ENCODE peak calls at places on chromosomes 3 and 15, in ten cellular contexts. J is anterior cingulate cortex; F is A172; B is NCI-H345; A is fibroblast of pulmonary artery; O is cardiac muscle cell; W is Calu3; C is activated CD4-positive, alpha-beta T cell treated with anti-CD3 and anti-CD28 coated beads, Interleukin-2, amount 10 ng/mL, durations not matched to agents 7 days and 5 days; X is AG20443; Q is NCI-H510A treated with DMSO at 0.1 percent for 48 hours. P is an unnamed sample.
A peak's percentile ranks its signal among the peaks of the same experiment; 100 is the strongest.

GRCh38 chr3:125437631-125438435 is 62.7 kb upstream of the ZNF148 start:
- DNase-seq in J (no peak), O (peak; percentile 44), X (peak; percentile 77), W (peak; percentile 73), F (peak; percentile 49), A (peak; percentile 63), Q (peak; percentile 0), B (no peak), C (peak; percentile 63), P (peak; percentile 83)

GRCh38 chr15:89472785-89473256 is 23.6 kb downstream of the RHCG start:
- DNase-seq in J (peak; percentile 15), C (peak; percentile 46), W (peak; percentile 83), O (peak; percentile 84), A (peak; percentile 68), B (no peak), X (peak; percentile 84), Q (peak; percentile 3), F (peak; percentile 53), P (peak; percentile 67)

GRCh38 chr3:113546414-113546893 is 14.1 kb downstream of the SIDT1 start:
- DNase-seq in B (no peak), O (no peak), X (no peak), F (no peak), J (no peak), Q (no peak), C (no peak), W (no peak), A (no peak), P (no peak)

GRCh38 chr3:160372780-160373179 is 26.2 kb downstream of the IFT80 start:
- DNase-seq in J (no peak), X (peak; percentile 22), Q (no peak), W (no peak), A (peak; percentile 37), O (no peak), C (no peak), B (no peak), F (no peak), P (no peak)

GRCh38 chr3:149620291-149621020 is 37.4 kb downstream of the WWTR1 start:
- DNase-seq in J (no peak), Q (no peak), O (no peak), X (peak; percentile 67), W (no peak), C (no peak), F (peak; percentile 37), B (no peak), A (peak; percentile 65), P (no peak)

GRCh38 chr15:90161946-90162345 is 39.2 kb upstream of the SEMA4B start:
- DNase-seq in B (no peak), X (no peak), O (no peak), F (no peak), W (no peak), A (no peak), Q (no peak), C (no peak), J (no peak), P (no peak)

GRCh38 chr15:25810631-25811077 is 52.5 kb downstream of the ATP10A start:
- DNase-seq in C (peak; percentile 31), F (no peak), X (no peak), O (peak; percentile 42), B (no peak), A (no peak), W (peak; percentile 13), Q (no peak), J (no peak), P (no peak)

GRCh38 chr3:127217594-127218456 is 24.9 kb downstream of the PRR23E start:
- DNase-seq in A (no peak), F (peak; percentile 89), J (no peak), Q (no peak), B (no peak), C (no peak), O (no peak), W (no peak), X (peak; percentile 74), P (no peak)

GRCh38 chr15:60713096-60714084 is 234.4 kb upstream of the ICE2 start:
- DNase-seq in A (peak; percentile 65), Q (no peak), W (no peak), O (no peak), C (no peak), B (no peak), J (no peak), F (no peak), X (peak; percentile 47), P (no peak)

GRCh38 chr3:48966876-48967361 is 23.1 kb upstream of the P4HTM start:
- DNase-seq in J (no peak), C (no peak), X (no peak), Q (no peak), A (no peak), F (no peak), W (no peak), O (no peak), B (no peak), P (no peak)

GRCh38 chr15:101120961-101121360 is 130.9 kb downstream of the CHSY1 start:
- DNase-seq in O (no peak), F (no peak), B (no peak), W (no peak), J (no peak), C (no peak), Q (no peak), X (no peak), A (no peak), P (peak; percentile 80)

GRCh38 chr3:76826915-76827314 is 213.0 kb upstream of the ROBO2 start:
- DNase-seq in X (no peak), C (no peak), O (no peak), W (no peak), A (no peak), Q (no peak), F (no peak), B (peak; percentile 1), J (no peak), P (no peak)

GRCh38 chr3:123660900-123661299 is 76.0 kb upstream of the HACD2 start:
- DNase-seq in X (peak; percentile 95), J (peak; percentile 53), Q (no peak), A (peak; percentile 99), B (no peak), O (peak; percentile 67), F (peak; percentile 65), W (no peak), C (no peak), P (peak; percentile 97)

GRCh38 chr3:72601049-72601448 is 247.2 kb downstream of the SHQ1 start:
- DNase-seq in X (no peak), F (no peak), C (no peak), O (no peak), W (no peak), A (no peak), Q (no peak), J (no peak), B (no peak), P (no peak)

GRCh38 chr3:11655188-11655928 is 11.6 kb upstream of the VGLL4 start:
- DNase-seq in A (peak; percentile 45), F (no peak), B (peak; percentile 3), Q (no peak), X (no peak), C (no peak), O (peak; percentile 39), W (peak; percentile 15), J (no peak), P (no peak)

GRCh38 chr3:71542548-71543370 is 40.8 kb downstream of the FOXP1 start:
- DNase-seq in A (peak; percentile 89), B (no peak), J (peak; percentile 11), F (peak; percentile 84), Q (peak; percentile 24), X (peak; percentile 91), W (no peak), O (peak; percentile 92), C (no peak), P (peak; percentile 96)

GRCh38 chr15:45126535-45127158 is 3.0 kb downstream of the DUOXA1 start:
- DNase-seq in W (peak; percentile 62), X (no peak), O (peak; percentile 38), B (no peak), F (peak; percentile 46), A (peak; percentile 49), Q (peak; percentile 24), J (no peak), C (peak; percentile 45), P (no peak)

GRCh38 chr3:152961323-152961722 is 126.4 kb downstream of the P2RY1 start:
- DNase-seq in J (no peak), A (peak; percentile 50), Q (no peak), W (peak; percentile 80), X (peak; percentile 25), C (no peak), F (no peak), O (peak; percentile 45), B (no peak), P (no peak)

GRCh38 chr3:134468519-134468918 is 17.3 kb downstream of the ANAPC13 start:
- DNase-seq in B (no peak), X (no peak), C (no peak), W (no peak), Q (no peak), J (no peak), O (no peak), A (no peak), F (no peak), P (no peak)

GRCh38 chr3:194577985-194578905 is 55.0 kb downstream of the TMEM44 start:
- DNase-seq in O (no peak), W (peak; percentile 88), A (peak; percentile 93), B (no peak), F (peak; percentile 96), X (peak; percentile 88), Q (no peak), J (no peak), C (no peak), P (peak; percentile 92)

GRCh38 chr3:62665627-62666433 is 209.4 kb downstream of the CADPS start:
- DNase-seq in W (peak; percentile 75), Q (peak; percentile 53), J (no peak), B (peak; percentile 61), O (peak; percentile 79), A (peak; percentile 58), X (peak; percentile 76), F (peak; percentile 49), C (peak; percentile 16), P (peak; percentile 85)

GRCh38 chr15:60052796-60053195 is 48.7 kb downstream of the FOXB1 start:
- DNase-seq in Q (no peak), X (no peak), F (no peak), A (no peak), C (no peak), O (no peak), J (no peak), W (no peak), B (no peak), P (no peak)

GRCh38 chr3:155640098-155640497 is 104.8 kb downstream of the PLCH1 start:
- DNase-seq in Q (no peak), A (no peak), O (no peak), F (peak; percentile 45), W (no peak), X (no peak), J (no peak), C (no peak), B (no peak), P (no peak)

GRCh38 chr3:72145506-72146380 is 360.8 kb upstream of the PROK2 start:
- DNase-seq in X (peak; percentile 79), Q (no peak), W (no peak), J (peak; percentile 26), A (peak; percentile 84), O (no peak), C (no peak), F (no peak), B (no peak), P (no peak)

GRCh38 chr15:50107591-50108408 is 11.2 kb downstream of the ATP8B4 start:
- DNase-seq in X (no peak), O (no peak), Q (no peak), W (no peak), B (no peak), F (no peak), J (no peak), C (peak; percentile 27), A (no peak), P (peak; percentile 73)

GRCh38 chr3:134186391-134186790 is 64.3 kb downstream of the RYK start:
- DNase-seq in W (no peak), X (no peak), J (no peak), O (no peak), A (peak; percentile 17), C (no peak), B (no peak), F (no peak), Q (no peak), P (no peak)

GRCh38 chr3:87333393-87333892 is 57.1 kb upstream of the POU1F1 start:
- DNase-seq in J (no peak), X (peak; percentile 43), A (peak; percentile 91), B (no peak), O (no peak), W (peak; percentile 59), Q (no peak), F (peak; percentile 98), C (no peak), P (no peak)

GRCh38 chr3:45223889-45224730 is 2.0 kb downstream of the TMEM158 start:
- DNase-seq in B (no peak), J (no peak), Q (no peak), A (peak; percentile 19), F (no peak), X (no peak), W (no peak), C (no peak), O (no peak), P (no peak)

P was measured in posterior vena cava.